ENCODE peak calls at places on chromosomes 6 and 20, in five cellular contexts. J is left ventricle myocardium inferior, I is HFF-Myc, E is mammary epithelial cell, S is cardiac fibroblast. U is an unnamed sample.

GRCh38 chr6:109440325-109441068 is at the start of the genes PPIL6 and SMPD2:
- DNase-seq in E (peak; percentile 85), S (peak; percentile 85), J (peak; percentile 90), I (peak; percentile 50), U (peak; percentile 91)

GRCh38 chr6:12815884-12816600 is 99.5 kb downstream of the PHACTR1 start:
- DNase-seq in S (no peak), I (no peak), E (peak; percentile 3), J (no peak), U (no peak)

GRCh38 chr6:8506123-8506522 is 70.8 kb upstream of the SLC35B3 start:
- DNase-seq in E (no peak), S (no peak), I (no peak), J (no peak), U (no peak)

GRCh38 chr20:42598586-42598985 is 591.1 kb downstream of the PTPRT start:
- DNase-seq in J (no peak), I (no peak), S (no peak), E (no peak), U (no peak)

GRCh38 chr6:113364781-113365545 is 492.2 kb upstream of the MARCKS start:
- DNase-seq in I (no peak), J (no peak), S (peak; percentile 54), E (peak; percentile 34), U (peak; percentile 37)

GRCh38 chr20:32636278-32636677 is 37.5 kb downstream of the C20orf203 start:
- DNase-seq in I (no peak), S (no peak), E (no peak), J (no peak), U (peak; percentile 21)

GRCh38 chr20:20327756-20328155 is 40.1 kb upstream of the INSM1 start:
- DNase-seq in I (no peak), J (no peak), E (peak; percentile 55), S (peak; percentile 39), U (no peak)

GRCh38 chr20:52814371-52814770 is 157.8 kb upstream of the TSHZ2 start:
- DNase-seq in E (no peak), I (no peak), S (no peak), J (no peak), U (no peak)

GRCh38 chr6:148525453-148525852 is 182.8 kb downstream of the SASH1 start:
- DNase-seq in E (no peak), I (no peak), J (no peak), S (peak; percentile 94), U (peak; percentile 76)

GRCh38 chr6:81865712-81866111 is 113.2 kb upstream of the TENT5A start:
- DNase-seq in E (peak; percentile 23), S (peak; percentile 51), I (peak; percentile 27), J (no peak), U (peak; percentile 52)

GRCh38 chr6:141968632-141969031 is 164.1 kb upstream of the GJE1 start:
- DNase-seq in E (no peak), S (no peak), I (no peak), J (no peak), U (no peak)

GRCh38 chr6:28585335-28585734 is 59.7 kb downstream of the GPX5 start:
- DNase-seq in E (peak; percentile 62), J (no peak), I (no peak), S (peak; percentile 81), U (peak; percentile 79)

GRCh38 chr20:25313608-25314007 is 65.7 kb downstream of the PYGB start:
- DNase-seq in I (no peak), S (no peak), E (no peak), J (no peak), U (no peak)

GRCh38 chr6:45822269-45822812 is 193.3 kb downstream of the CLIC5 start:
- DNase-seq in S (no peak), J (no peak), I (no peak), E (no peak), U (no peak)

GRCh38 chr6:39192736-39193135 is 36.5 kb downstream of the KCNK5 start:
- DNase-seq in E (no peak), J (no peak), I (no peak), S (no peak), U (no peak)

GRCh38 chr6:24313477-24314141 is 44.2 kb downstream of the DCDC2 start:
- DNase-seq in I (no peak), E (peak; percentile 46), J (no peak), S (peak; percentile 75), U (peak; percentile 68)

GRCh38 chr6:42783177-42783875 is 1.5 kb downstream of the BICRAL start:
- DNase-seq in J (peak; percentile 82), I (no peak), S (peak; percentile 71), E (peak; percentile 57), U (peak; percentile 80)

DNA sequence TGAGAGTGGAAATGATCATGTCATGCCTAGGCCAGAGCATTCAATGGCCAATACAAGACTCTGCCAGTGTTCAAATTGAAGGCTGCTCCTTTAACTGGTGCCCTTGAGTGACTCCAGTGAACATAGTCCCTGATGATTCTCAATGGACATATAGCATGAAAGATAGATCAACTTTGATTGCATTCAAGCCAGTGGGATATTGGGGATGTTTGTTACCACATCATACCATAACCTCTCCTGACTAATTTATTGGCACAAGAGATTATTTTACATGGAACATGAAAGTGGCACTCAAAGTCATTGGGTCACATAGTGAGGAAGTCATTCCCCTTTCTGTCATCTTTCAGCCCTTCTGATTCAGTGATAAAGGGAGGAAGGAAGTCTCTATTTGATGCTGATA is 139.0 kb downstream of the EYA2 start:
- DNase-seq in I (no peak), S (no peak), E (no peak), J (no peak), U (no peak)
- H3K4me3 ChIP-seq in I (no peak overlapping the region), S (no peak overlapping the region), E (no peak overlapping the region), J (no peak overlapping the region), U (no peak overlapping the region)

GRCh38 chr20:60210779-60211617 is 252.8 kb downstream of the CDH26 start:
- DNase-seq in E (peak; percentile 36), I (no peak), J (peak; percentile 62), S (peak; percentile 70), U (peak; percentile 45)
- TF ChIP-seq CTCF in E (peak; percentile 97), I (peak; percentile 92), J (peak; percentile 92), S (peak; percentile 89), U (peak; percentile 78)

GRCh38 chr6:95530176-95530799 is 47.0 kb upstream of the MANEA start:
- DNase-seq in J (no peak), E (no peak), S (no peak), I (no peak), U (no peak)
- H3K4me3 ChIP-seq in J (no peak overlapping the region), E (no peak overlapping the region), S (no peak overlapping the region), I (no peak overlapping the region), U (no peak overlapping the region)

DNA sequence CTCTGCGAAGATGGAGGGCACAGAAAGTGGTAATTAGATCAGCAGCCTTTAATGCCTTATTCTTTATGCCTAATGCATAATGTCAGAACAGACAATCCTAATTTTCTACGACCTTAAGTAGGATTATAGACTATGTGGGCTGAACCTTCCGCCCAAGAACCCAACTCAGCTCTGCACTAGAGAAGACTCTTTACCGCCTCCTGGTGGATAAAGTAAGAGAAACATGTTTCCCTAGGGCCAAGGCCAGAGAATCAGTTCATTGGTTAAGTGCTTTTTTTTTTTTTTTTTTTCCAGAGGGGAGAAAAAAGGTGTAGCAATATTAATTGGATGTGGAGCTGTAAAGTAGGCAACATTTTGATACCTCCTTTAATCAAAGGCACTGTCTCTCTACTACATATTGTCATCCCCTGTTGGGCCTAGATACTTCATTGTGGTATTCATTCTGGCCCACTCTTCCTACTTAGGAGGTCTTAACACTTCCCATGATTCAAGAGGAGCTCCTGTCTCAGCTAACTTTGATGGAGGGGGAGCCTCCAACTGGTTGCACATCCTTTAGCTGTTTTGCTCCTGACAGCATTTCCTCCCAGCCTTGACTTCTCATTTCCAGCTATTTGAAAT is 124.9 kb upstream of the NRN1 start:
- DNase-seq in S (peak; percentile 5), J (no peak), E (peak; percentile 21), I (no peak), U (peak; percentile 3)
- TF ChIP-seq CTCF in S (peak; percentile 28), J (peak; percentile 46), E (peak; percentile 41), I (peak; percentile 31), U (peak; percentile 13)

GRCh38 chr20:49283176-49283702 is 5.4 kb upstream of the ZNFX1 start:
- DNase-seq in E (no peak), J (no peak), I (no peak), S (no peak), U (no peak)

GRCh38 chr20:49285813-49286494 is 8.1 kb upstream of the ZNFX1 start:
- DNase-seq in S (no peak), J (no peak), I (no peak), E (no peak), U (no peak)

GRCh38 chr20:49283703-49284625 is 6.1 kb upstream of the ZNFX1 start:
- DNase-seq in S (no peak), I (no peak), J (no peak), E (no peak), U (no peak)

GRCh38 chr20:49285233-49285668 is 7.4 kb upstream of the ZNFX1 start:
- DNase-seq in S (no peak), J (no peak), I (no peak), E (no peak), U (no peak)

GRCh38 chr20:49284818-49285217 is 7.0 kb upstream of the ZNFX1 start:
- DNase-seq in S (no peak), I (no peak), J (no peak), E (no peak), U (no peak)
- H3K4me3 ChIP-seq in S (no peak overlapping the region), I (peak overlapping the region; percentile 99), J (no peak overlapping the region), E (no peak overlapping the region), U (no peak overlapping the region)

GRCh38 chr20:62389601-62390087 is 2.7 kb downstream of the RPS21 start:
- DNase-seq in I (no peak), S (no peak), J (no peak), E (no peak), U (no peak)

GRCh38 chr20:62387993-62388635 is 1.2 kb downstream of the RPS21 start:
- DNase-seq in J (no peak), S (no peak), I (no peak), E (no peak), U (no peak)

GRCh38 chr20:62390306-62391164 is 3.6 kb downstream of the RPS21 start:
- DNase-seq in E (no peak), S (no peak), J (no peak), I (no peak), U (no peak)

GRCh38 chr20:62387219-62387913 is 463 bp downstream of the RPS21 start:
- DNase-seq in E (no peak), I (no peak), J (no peak), S (no peak), U (no peak)

GRCh38 chr20:62388839-62389600 is 2.1 kb downstream of the RPS21 start:
- DNase-seq in S (no peak), E (no peak), J (no peak), I (no peak), U (no peak)
- TF ChIP-seq CTCF in S (no peak), E (peak; percentile 1), J (no peak), I (no peak), U (no peak)

GRCh38 chr20:53869466-53870258 is 200.7 kb downstream of the BCAS1 start:
- DNase-seq in S (peak; percentile 90), J (no peak), I (no peak), E (peak; percentile 81), U (peak; percentile 91)
- H3K4me3 ChIP-seq in S (no peak overlapping the region), J (peak overlapping the region; percentile 11), I (no peak overlapping the region), E (no peak overlapping the region), U (no peak overlapping the region)